ENCODE peak calls at places on chromosome 1, in seven cellular contexts. W, M, E, I, X, Q and U are unnamed samples.

GRCh38 chr1:91099746-91100621 is 78.1 kb upstream of the ZNF644 start:
- DNase-seq in X (no peak), W (no peak), I (no peak), M (no peak), Q (no peak), E (peak), U (no peak)

GRCh38 chr1:10834770-10835412 is 38.4 kb upstream of the CASZ1 start:
- DNase-seq in I (no peak), E (no peak), W (no peak), X (no peak), Q (no peak), M (no peak), U (no peak)

GRCh38 chr1:182795563-182796228 is 6.1 kb downstream of the NPL start:
- DNase-seq in X (no peak), W (no peak), M (no peak), E (no peak), Q (no peak), I (no peak), U (no peak)

GRCh38 chr1:210250998-210251679 is 18.5 kb downstream of the SERTAD4 start:
- DNase-seq in M (peak), I (peak), E (no peak), Q (no peak), X (no peak), W (peak), U (peak)

GRCh38 chr1:44074415-44074814 is 43.2 kb upstream of the SLC6A9 start:
- DNase-seq in M (no peak), X (no peak), W (no peak), I (no peak), Q (no peak), E (no peak), U (no peak)

GRCh38 chr1:25197982-25198681 is 34.2 kb downstream of the SYF2 start:
- DNase-seq in I (no peak), M (no peak), E (no peak), X (no peak), Q (peak), W (no peak), U (no peak)

GRCh38 chr1:37043101-37043500 is 8.8 kb upstream of the GRIK3 start:
- DNase-seq in W (no peak), I (no peak), M (no peak), Q (no peak), E (no peak), X (no peak), U (no peak)

GRCh38 chr1:23126801-23127200 is 41.9 kb downstream of the LUZP1 start:
- DNase-seq in W (no peak), Q (no peak), M (no peak), E (no peak), I (no peak), X (no peak), U (no peak)

GRCh38 chr1:225733254-225733653 is 44.4 kb upstream of the SRP9 start:
- DNase-seq in I (no peak), X (no peak), E (no peak), M (no peak), W (no peak), Q (peak), U (no peak)

GRCh38 chr1:181131255-181131901 is 42.9 kb downstream of the IER5 start:
- DNase-seq in W (peak), E (no peak), M (no peak), Q (no peak), I (no peak), X (no peak), U (no peak)

GRCh38 chr1:9909222-9910046 is 635 bp downstream of the CTNNBIP1 start:
- DNase-seq in I (no peak), X (no peak), M (no peak), E (peak), W (no peak), Q (no peak), U (no peak)

GRCh38 chr1:173758980-173759379 is 44.2 kb downstream of the KLHL20 start:
- DNase-seq in W (no peak), X (no peak), I (no peak), M (no peak), E (no peak), Q (no peak), U (no peak)
- TF ChIP-seq JUND in W (no peak), X (no peak), I (no peak), M (no peak), E (no peak), Q (no peak), U (no peak)

DNA sequence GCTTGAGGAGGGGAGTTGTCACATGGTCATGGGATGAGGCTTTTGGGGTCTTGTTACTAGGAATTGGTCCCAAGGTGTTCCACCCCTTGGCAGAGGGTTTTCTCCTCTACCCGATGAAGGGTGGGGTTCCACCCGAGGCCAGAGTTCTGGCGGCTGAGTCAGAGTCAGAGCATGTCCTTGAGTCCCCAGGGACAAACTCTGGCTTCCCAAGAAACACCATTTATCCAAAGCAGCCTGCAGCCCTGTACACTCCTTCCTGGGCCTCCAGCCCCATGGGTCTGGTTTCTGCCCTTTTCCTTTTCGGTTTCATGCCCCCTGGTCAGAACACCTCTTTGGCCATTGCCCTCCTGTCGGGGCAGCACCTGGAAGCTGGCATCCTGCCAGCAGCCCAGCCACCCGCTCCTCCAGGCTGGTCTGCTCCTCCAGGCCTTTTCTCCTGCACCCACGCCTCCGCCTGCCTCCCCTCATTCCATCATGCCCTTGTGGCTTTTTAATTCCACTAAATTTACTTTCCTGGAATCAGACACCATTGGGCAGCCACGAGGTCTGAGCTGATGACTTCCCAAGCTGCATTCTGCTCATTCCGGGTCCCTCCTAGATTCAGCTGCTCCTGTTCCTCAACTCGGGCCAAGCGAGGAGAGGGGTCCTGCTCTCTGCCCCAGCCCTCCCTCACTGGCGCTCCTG is 301.7 kb upstream of the VAMP3 start:
- DNase-seq in X (no peak), M (no peak), Q (no peak), I (no peak), W (no peak), E (no peak), U (no peak)
- TF ChIP-seq JUND in X (no peak), M (no peak), Q (no peak), I (no peak), W (no peak), E (no peak), U (no peak)

DNA sequence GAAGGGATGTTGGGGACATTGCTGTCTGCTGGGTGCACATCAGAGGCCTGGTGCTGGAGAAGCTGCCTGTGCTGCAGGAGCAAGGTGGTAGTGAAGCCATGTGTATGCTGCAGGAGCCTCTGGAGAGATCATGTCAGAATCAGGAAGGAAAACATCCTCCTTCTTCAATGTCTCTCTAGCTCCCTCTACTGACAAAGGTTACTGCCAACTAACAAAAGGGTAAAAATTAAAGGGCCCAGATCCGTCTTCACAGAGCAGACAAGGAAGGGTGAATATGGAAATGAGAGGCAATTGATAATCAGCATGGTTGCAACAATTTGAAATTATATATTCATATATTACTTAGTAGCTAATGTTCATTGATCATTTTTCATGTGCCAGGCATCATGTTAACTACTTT is 32.2 kb downstream of the FAM177B start:
- DNase-seq in X (no peak), Q (no peak), M (peak), I (no peak), E (peak), W (no peak), U (no peak)
- TF ChIP-seq JUND in X (no peak), Q (no peak), M (no peak), I (no peak), E (no peak), W (no peak), U (no peak)

GRCh38 chr1:218368686-218369085 is 23.6 kb downstream of the TGFB2 start:
- DNase-seq in I (no peak), W (no peak), M (no peak), E (no peak), Q (no peak), X (no peak), U (no peak)

GRCh38 chr1:218374401-218374848 is 29.3 kb downstream of the TGFB2 start:
- DNase-seq in M (no peak), Q (no peak), I (no peak), X (no peak), W (no peak), E (no peak), U (no peak)

GRCh38 chr1:218369688-218370511 is 24.8 kb downstream of the TGFB2 start:
- DNase-seq in Q (no peak), X (no peak), M (no peak), W (no peak), I (no peak), E (no peak), U (no peak)

GRCh38 chr1:218374972-218375371 is 29.8 kb downstream of the TGFB2 start:
- DNase-seq in W (no peak), X (no peak), Q (no peak), E (no peak), I (no peak), M (no peak), U (no peak)

DNA sequence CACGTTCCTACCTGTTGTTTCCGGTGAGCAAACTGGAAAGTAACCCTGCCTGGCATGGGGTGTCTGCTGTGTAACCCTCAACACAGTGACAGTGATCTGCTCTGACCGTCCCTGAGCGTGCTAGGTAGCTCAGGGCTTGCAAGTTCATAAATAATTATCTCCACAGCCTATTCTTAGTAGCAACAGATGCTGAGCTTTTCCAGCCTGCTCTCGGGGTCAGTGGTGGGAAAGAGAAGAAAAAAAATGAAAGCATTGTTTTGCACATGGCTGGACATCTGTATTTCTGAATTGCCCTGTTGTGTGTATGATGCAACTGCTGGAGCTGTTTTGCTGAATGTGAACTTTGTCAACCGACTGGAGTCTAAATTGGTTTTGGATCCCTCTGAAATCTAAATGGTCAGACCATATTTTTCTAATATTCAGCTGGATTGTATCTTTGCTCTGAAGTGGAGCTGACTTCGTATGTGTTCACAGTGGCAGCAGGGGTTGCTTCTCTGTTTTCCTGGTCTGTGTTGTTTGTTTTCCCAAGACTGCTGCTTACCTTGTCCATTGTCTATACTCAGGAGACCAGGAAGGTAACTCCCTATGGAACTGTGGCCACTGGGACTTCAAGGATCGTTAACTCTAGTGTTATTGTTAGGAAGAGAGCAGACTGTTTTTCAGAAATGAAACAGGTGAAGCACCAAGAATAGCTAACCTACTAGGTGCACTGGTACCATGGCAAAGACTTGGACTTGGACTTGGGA is 27.0 kb downstream of the TGFB2 start:
- DNase-seq in X (no peak), I (no peak), E (no peak), M (no peak), W (no peak), Q (peak), U (no peak)
- TF ChIP-seq JUND in X (no peak), I (no peak), E (no peak), M (no peak), W (no peak), Q (no peak), U (no peak)